ENCODE peak calls at places on chromosomes 13 and 19, in five cellular contexts. L is suprapubic skin, Q is HepG2, P is GM12891, I is transverse colon. V is an unnamed sample.
A peak's percentile ranks its signal among the peaks of the same experiment; 100 is the strongest.

GRCh38 chr13:64397699-64398098 is 2832.4 kb downstream of the PCDH9 start:
- DNase-seq in L (no peak), Q (no peak), P (no peak), I (no peak), V (no peak)

GRCh38 chr19:43901395-43902390 is 33.4 kb downstream of the ZNF45 start:
- DNase-seq in L (peak; percentile 85), Q (peak; percentile 80), P (peak; percentile 45), I (peak; percentile 75), V (peak; percentile 88)

GRCh38 chr19:45681391-45682015 is 10.2 kb downstream of the SNRPD2 start:
- DNase-seq in L (peak; percentile 92), Q (peak; percentile 63), P (peak; percentile 82), I (peak; percentile 93), V (peak; percentile 98)

GRCh38 chr19:19663292-19664120 is at the start of gene ATP13A1:
- DNase-seq in L (peak; percentile 98), Q (peak; percentile 95), P (peak; percentile 75), I (peak; percentile 96), V (peak; percentile 100)

GRCh38 chr13:109771926-109772325 is 14.5 kb downstream of the IRS2 start:
- DNase-seq in L (no peak), Q (no peak), P (no peak), I (no peak), V (no peak)

GRCh38 chr13:66195238-66195637 is 1034.9 kb downstream of the PCDH9 start:
- DNase-seq in L (no peak), Q (no peak), P (no peak), I (no peak), V (no peak)

GRCh38 chr13:80716610-80717081 is 375.7 kb upstream of the SPRY2 start:
- DNase-seq in L (no peak), Q (no peak), P (no peak), I (no peak), V (peak; percentile 29)

GRCh38 chr19:45772130-45772880 is 3.3 kb upstream of the SIX5 start:
- DNase-seq in L (peak; percentile 74), Q (no peak), P (no peak), I (no peak), V (no peak)

GRCh38 chr19:50061650-50062049 is 35.8 kb downstream of the ZNF473 start:
- DNase-seq in L (no peak), Q (no peak), P (no peak), I (no peak), V (no peak)

GRCh38 chr19:45758921-45759320 is 10.1 kb downstream of the SIX5 start:
- DNase-seq in L (no peak), Q (no peak), P (no peak), I (no peak), V (no peak)

GRCh38 chr13:23610187-23610576 is 40.0 kb downstream of the TNFRSF19 start:
- DNase-seq in L (no peak), Q (peak; percentile 76), P (no peak), I (no peak), V (no peak)

GRCh38 chr19:43798546-43799409 is 3.5 kb downstream of the LYPD5 start:
- DNase-seq in L (no peak), Q (no peak), P (no peak), I (peak; percentile 69), V (peak; percentile 84)

GRCh38 chr19:41882568-41883462 is at the start of gene ARHGEF1:
- DNase-seq in L (no peak), Q (no peak), P (no peak), I (peak; percentile 75), V (peak; percentile 96)

GRCh38 chr13:74715718-74716117 is 581.5 kb upstream of the KLF12 start:
- DNase-seq in L (no peak), Q (no peak), P (no peak), I (no peak), V (no peak)

GRCh38 chr19:41792513-41793413 is 3.6 kb upstream of the CEACAM3 start:
- DNase-seq in L (no peak), Q (peak; percentile 21), P (no peak), I (peak; percentile 63), V (peak; percentile 90)

GRCh38 chr19:8245869-8246835 is 37.0 kb downstream of the CERS4 start:
- DNase-seq in L (no peak), Q (peak; percentile 97), P (no peak), I (no peak), V (no peak)

GRCh38 chr13:30711375-30711774 is 24.0 kb upstream of the ALOX5AP start:
- DNase-seq in L (no peak), Q (no peak), P (no peak), I (no peak), V (no peak)

GRCh38 chr13:28653111-28653510 is 5.8 kb upstream of the POMP start:
- DNase-seq in L (no peak), Q (no peak), P (no peak), I (no peak), V (no peak)

GRCh38 chr19:42420055-42420544 is 7.1 kb downstream of the LIPE start:
- DNase-seq in L (no peak), Q (peak; percentile 80), P (peak; percentile 86), I (peak; percentile 64), V (peak; percentile 87)

GRCh38 chr13:112850273-112850672 is 118.7 kb upstream of the MCF2L start:
- DNase-seq in L (peak; percentile 38), Q (no peak), P (no peak), I (no peak), V (peak; percentile 25)

DNA sequence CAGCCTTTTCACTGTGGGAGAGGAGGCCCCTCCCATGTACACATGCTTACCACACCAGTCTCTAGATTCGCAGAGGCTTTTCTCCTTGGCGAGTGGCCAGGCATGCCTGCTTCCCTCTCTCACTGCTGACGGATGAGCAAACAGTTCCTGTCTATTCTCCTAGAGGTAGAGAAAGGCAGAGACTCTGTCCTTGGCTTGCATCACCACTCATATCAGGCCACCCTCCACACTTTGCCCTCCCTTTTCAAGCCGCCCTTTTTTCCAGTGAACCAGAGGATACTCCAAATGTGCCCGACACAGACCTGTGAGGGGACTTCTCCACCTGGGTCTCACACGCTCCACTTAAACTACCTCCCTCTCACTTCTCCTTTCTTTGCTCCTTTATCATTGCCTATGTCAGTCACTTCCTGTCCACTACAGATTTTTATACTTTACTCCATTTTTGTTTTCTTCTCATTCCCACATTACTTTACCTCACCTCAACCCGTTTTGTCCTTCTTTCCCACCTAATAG is 284.6 kb downstream of the DNAJC15 start:
- DNase-seq in L (peak; percentile 87), Q (peak; percentile 86), P (peak; percentile 22), I (peak; percentile 75), V (no peak)
- TF ChIP-seq POLR2AphosphoS5 in L (no peak), Q (no peak), P (no peak), I (no peak), V (no peak)

DNA sequence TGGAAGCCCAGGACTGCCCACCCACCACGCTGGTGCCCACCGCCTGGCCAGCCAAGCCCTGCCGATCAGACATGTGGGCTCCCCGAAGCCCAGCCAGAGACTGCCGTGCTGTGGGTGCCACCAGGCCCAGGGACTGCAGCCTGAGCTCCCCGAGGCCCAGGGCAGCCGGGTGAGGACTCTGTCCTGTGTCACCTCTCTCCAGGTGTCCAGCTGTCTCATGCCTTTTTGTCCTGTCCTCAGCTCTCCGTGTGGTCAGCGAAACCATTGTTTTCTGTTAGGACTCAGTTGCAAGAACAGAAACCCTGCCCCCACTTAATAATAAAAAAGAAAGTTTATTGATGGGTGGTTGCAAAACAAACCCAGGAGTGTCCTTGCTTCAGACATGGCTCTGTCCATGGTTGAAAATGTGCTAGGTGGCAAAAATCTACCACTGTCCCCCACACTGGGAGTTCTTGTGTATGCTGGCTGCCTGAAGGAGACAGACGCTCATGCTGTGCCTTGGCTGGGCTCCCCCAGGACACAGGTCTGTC is 9.9 kb downstream of the PLEKHF1 start:
- DNase-seq in L (no peak), Q (no peak), P (no peak), I (no peak), V (peak; percentile 77)
- TF ChIP-seq POLR2AphosphoS5 in L (no peak), Q (no peak), P (no peak), I (no peak), V (no peak)

GRCh38 chr19:14440049-14440448 is 6.9 kb downstream of the PKN1 start:
- DNase-seq in L (peak; percentile 91), Q (no peak), P (peak; percentile 90), I (peak; percentile 79), V (peak; percentile 99)
- TF ChIP-seq POLR2AphosphoS5 in L (no peak), Q (no peak), P (peak; percentile 82), I (peak; percentile 19), V (peak; percentile 85)

DNA sequence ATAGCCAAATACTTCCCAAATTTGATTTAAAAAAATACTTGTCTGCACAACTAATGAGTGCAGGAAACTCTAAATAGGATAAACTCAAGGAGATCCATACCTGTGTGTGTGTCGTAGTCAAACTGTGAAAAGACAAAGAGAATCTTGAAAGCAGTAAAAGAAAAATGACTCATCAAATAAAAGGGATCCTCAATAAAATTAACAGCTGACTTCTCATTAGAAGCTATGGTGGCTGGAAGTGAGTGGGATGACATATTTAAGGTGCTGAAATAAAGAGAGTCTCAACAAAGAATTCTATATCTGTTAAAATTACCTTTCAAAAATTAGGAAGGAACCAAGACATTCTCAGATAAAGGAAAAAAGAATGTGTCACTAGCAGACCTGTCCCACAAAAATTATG is 13.7 kb downstream of the RNASEH2B start:
- DNase-seq in L (no peak), Q (no peak), P (no peak), I (no peak), V (no peak)
- TF ChIP-seq POLR2AphosphoS5 in L (no peak), Q (no peak), P (no peak), I (no peak), V (no peak)